ENCODE peak calls at places on chromosomes 5 and 9, in five cellular contexts. Q is foreskin keratinocyte, J is OCI-LY7, X is H9, R is glutamatergic neuron. D is an unnamed sample.

GRCh38 chr5:161085081-161085480 is 233.1 kb upstream of the ATP10B start:
- DNase-seq in R (no peak), Q (no peak), X (no peak), J (no peak), D (no peak)

GRCh38 chr9:34611251-34611810 is 566 bp downstream of the RPP25L start:
- DNase-seq in R (no peak), X (peak), J (peak), Q (no peak), D (no peak)

GRCh38 chr5:142958933-142959682 is 188.9 kb downstream of the ARHGAP26 start:
- DNase-seq in Q (no peak), X (no peak), R (no peak), J (no peak), D (no peak)

GRCh38 chr9:99690573-99690972 is 131.1 kb upstream of the NR4A3 start:
- DNase-seq in J (no peak), R (peak), Q (no peak), X (no peak), D (no peak)

GRCh38 chr9:112486221-112487007 is at the start of gene KIAA1958:
- DNase-seq in X (peak), Q (peak), J (peak), R (peak), D (peak)

GRCh38 chr5:111227805-111228204 is 3.6 kb downstream of the CAMK4 start:
- DNase-seq in Q (peak), J (peak), R (no peak), X (no peak), D (no peak)

GRCh38 chr5:31911291-31912265 is 262.5 kb downstream of the GOLPH3 start:
- DNase-seq in Q (no peak), J (no peak), X (no peak), R (no peak), D (no peak)

GRCh38 chr5:1464096-1464446 is 18.8 kb upstream of the SLC6A3 start:
- DNase-seq in Q (no peak), J (no peak), X (no peak), R (no peak), D (no peak)

GRCh38 chr5:109454726-109455505 is 45.1 kb upstream of the PJA2 start:
- DNase-seq in X (no peak), R (no peak), Q (peak), J (no peak), D (no peak)

GRCh38 chr5:111950660-111951059 is 193.7 kb upstream of the NREP start:
- DNase-seq in Q (peak), J (no peak), R (no peak), X (no peak), D (no peak)

GRCh38 chr5:133049726-133050048 is 2.1 kb upstream of the HSPA4 start:
- DNase-seq in J (no peak), R (no peak), Q (no peak), X (no peak), D (no peak)

GRCh38 chr5:14298126-14298847 is 155.1 kb downstream of the TRIO start:
- DNase-seq in Q (peak), J (no peak), R (no peak), X (no peak), D (no peak)

DNA sequence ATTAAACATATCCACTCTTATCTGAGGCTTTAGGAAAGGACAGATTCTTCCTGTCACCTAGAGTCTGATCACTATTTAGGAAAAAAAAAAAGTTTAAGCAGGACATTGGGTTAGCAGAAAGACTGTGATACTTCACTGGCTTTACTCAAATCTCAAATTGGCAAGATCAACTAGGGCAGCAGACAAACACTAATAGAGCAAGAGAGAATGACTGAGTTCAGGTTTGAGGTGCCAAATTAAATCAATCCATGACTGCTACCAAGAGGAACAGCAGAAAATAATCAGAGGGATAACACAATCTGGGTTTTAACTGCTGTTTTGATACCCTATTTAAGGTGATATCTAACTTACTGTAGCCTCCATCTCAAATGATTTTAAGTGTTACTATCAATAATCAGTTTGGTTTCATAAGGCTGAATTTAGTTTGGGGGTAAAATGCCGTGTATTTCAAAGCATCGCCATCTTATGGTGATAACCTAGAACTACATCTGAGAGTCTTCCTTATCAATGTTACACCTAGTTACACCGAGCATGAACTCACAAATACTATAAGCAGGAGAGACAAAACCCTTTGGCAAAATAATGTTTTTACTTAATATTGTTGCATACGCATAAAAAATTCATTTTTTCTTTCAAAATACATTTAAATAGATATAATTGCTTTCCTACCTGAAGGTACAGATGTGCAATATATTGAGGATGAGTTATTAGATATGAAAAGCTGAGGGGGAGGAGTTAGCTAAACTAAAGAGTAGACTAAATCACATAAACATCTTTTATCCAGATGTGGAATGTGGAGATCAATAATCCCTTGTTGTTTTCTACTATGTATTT is 286.4 kb upstream of the CDH12 start:
- DNase-seq in J (peak), Q (peak), R (no peak), X (no peak), D (no peak)
- TF ChIP-seq CTCF in J (peak), Q (peak), R (peak), X (peak), D (peak)

GRCh38 chr9:135213566-135213965 is 126.1 kb downstream of the OLFM1 start:
- DNase-seq in Q (no peak), R (peak), X (no peak), J (no peak), D (no peak)

GRCh38 chr9:135210676-135211523 is 123.4 kb downstream of the OLFM1 start:
- DNase-seq in Q (no peak), J (no peak), X (no peak), R (peak), D (no peak)

GRCh38 chr9:135209852-135210251 is 122.4 kb downstream of the OLFM1 start:
- DNase-seq in X (no peak), R (no peak), J (no peak), Q (no peak), D (no peak)

GRCh38 chr9:135212961-135213360 is 125.5 kb downstream of the OLFM1 start:
- DNase-seq in Q (no peak), X (no peak), J (no peak), R (peak), D (no peak)

DNA sequence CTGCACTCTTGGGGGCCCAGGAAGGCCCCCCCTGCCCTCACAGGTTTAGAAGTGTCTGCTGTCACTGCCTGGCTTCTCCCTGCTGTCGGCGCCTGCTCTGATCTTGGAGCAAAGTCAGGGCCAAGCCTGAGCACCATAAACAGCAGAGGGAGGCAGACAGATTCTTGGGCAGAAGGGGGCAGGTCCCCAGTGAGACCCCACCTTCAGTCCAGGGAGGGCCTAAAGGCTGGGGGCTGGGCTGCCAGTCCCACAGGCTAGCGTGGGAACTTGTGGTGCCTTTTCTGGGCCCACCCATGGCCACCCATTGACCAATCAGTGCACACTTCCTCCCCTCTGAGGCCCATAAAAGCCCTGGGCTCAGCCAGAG is 124.0 kb downstream of the OLFM1 start:
- DNase-seq in J (no peak), X (no peak), Q (no peak), R (peak), D (no peak)
- TF ChIP-seq CTCF in J (no peak), X (no peak), Q (no peak), R (no peak), D (no peak)

DNA sequence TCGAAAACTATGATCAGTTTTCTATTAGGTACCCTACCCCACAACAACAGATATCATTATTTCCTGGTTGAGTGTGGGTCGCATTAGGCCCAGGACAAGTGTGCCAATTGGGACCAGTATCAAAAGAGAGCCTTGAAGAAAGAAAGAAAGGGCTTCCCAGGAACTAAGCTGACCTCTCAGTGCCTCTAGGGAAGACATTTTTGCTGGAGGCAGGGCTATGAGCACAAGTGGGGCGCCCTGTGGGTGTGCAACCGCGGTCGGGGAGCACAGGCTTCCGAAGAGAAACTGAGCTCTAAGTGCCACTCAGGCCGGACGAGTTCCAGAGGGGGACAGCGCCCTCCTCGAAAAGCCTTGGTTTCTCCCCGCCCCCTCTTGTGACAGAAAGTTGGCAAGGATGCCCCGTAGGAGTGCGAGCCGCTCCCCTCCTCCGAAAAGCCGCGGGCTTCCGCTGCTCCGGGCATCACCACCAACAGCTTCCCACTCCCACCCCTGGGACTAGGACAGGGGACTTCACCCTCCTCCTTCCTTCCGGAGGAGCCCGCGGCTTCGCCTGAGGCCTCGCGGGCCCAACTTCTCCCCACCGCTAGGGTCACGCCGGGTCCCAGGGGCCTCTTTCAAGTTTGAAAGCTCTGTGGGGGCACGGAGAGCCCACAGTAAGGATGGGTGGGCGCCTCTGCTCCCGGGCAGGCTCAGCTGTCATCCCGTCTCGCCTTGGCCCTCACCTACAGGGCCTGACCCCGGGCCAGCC is 2.0 kb downstream of the NR2F1-AS1 start:
- DNase-seq in Q (no peak), J (no peak), R (peak), X (peak), D (peak)
- TF ChIP-seq CTCF in Q (no peak), J (no peak), R (no peak), X (no peak), D (no peak)

DNA sequence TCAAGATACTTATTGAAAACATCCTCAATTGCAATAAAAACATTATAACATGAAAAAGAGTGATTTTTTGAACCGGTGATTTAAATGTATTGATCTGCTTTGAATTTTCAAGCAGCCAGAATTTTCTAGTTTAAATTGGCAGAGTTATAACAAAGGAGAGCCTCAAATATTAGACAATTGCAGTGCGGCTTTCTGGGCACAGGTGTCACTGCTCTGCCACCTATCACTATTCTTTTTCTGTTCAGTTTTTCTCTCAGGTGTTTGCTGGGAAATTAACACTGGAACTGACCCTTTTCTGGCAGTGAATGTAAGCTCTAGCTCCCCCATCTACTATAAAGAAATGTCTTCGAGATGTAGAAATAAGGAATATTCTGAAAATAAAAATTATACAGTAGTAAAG is 23.0 kb downstream of the ZBED3 start:
- DNase-seq in X (no peak), R (no peak), J (peak), Q (no peak), D (no peak)
- TF ChIP-seq CTCF in X (no peak), R (no peak), J (peak), Q (peak), D (no peak)

DNA sequence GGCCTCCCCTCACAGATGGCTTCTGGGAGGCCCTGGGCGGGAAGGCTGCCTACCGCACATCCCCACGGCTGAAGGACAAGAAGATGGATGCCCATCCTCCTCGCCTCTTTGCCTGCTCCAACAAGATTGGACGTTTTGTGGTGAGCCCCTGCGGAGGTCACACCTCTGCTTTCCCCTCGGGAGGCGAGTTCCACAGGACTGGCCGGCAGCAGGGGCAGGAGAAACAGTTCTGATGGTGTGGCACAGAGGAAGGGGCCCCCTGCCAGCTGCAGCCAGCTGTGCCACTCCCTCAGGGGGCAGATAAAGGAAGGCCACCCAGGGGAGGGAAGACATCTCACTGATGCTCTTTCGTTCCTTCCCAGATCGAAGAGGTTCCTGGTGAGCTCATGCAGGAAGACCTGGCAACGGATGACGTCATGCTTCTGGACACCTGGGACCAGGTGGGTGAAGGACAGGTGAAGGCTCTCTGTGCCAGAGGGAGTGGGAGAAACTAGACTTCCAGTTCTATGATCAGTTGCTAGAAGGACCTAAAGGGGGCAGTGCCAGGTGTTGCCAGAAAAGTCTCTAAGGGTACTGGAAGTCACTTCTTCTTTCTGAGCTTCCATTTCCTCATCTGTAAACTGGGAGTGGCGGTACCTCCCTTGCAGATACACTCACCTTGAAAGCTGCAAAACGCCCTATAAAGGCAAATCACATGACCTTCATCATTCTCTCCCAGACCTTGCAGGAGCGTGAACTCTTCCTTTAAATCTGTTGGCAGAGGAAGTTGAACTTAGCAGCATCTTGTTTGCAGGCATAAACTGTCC is 41.0 kb downstream of the STOM start:
- DNase-seq in J (no peak), X (no peak), R (no peak), Q (no peak), D (no peak)
- TF ChIP-seq CTCF in J (peak), X (peak), R (no peak), Q (no peak), D (no peak)

GRCh38 chr9:98644011-98644410 is 64.7 kb downstream of the GABBR2 start:
- DNase-seq in J (no peak), R (no peak), Q (no peak), X (no peak), D (no peak)

GRCh38 chr9:98641675-98642074 is 67.1 kb downstream of the GABBR2 start:
- DNase-seq in X (no peak), R (no peak), Q (no peak), J (no peak), D (no peak)

GRCh38 chr9:98640394-98640793 is 68.3 kb downstream of the GABBR2 start:
- DNase-seq in J (no peak), Q (no peak), R (no peak), X (no peak), D (no peak)

GRCh38 chr9:98639133-98639532 is 69.6 kb downstream of the GABBR2 start:
- DNase-seq in X (no peak), J (no peak), Q (no peak), R (no peak), D (no peak)

DNA sequence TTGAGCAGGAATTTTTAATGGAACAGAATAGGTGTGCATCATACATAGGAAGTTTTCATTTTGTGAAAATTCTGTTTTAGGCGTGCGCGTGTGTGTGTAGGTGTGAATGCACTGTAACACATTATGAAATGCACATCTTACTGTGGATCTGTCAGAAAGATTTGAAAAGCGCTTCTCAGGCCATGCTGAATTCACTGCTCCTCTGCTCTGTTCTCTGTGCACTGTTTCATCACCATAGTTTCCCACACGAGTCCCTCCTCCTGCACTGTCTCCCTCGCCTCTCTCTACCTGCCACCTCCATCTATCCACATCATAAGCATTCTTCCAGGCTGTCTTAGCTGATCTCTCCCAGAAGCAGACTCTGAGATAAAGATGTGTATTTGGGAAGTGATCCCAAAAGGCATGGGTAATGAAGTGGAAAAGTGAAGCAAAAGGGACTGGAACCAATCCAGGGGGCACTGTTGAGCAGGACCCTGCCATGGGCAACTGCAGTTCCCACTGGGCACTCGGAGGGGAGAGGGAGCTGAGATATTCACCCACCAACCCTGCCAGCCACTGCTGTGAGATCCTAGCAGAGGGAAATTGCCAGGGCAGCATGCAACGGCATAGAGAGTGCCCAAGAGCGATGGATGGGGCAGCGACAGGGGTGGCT is 65.9 kb downstream of the GABBR2 start:
- DNase-seq in J (no peak), R (no peak), X (peak), Q (no peak), D (no peak)
- TF ChIP-seq CTCF in J (peak), R (no peak), X (peak), Q (no peak), D (no peak)

GRCh38 chr9:36820392-36820861 is 213.6 kb downstream of the PAX5 start:
- DNase-seq in Q (no peak), J (no peak), X (no peak), R (no peak), D (no peak)

GRCh38 chr9:36817160-36817834 is 216.8 kb downstream of the PAX5 start:
- DNase-seq in Q (no peak), J (no peak), X (no peak), R (no peak), D (no peak)

GRCh38 chr9:36818965-36819870 is 214.8 kb downstream of the PAX5 start:
- DNase-seq in X (peak), J (no peak), Q (no peak), R (peak), D (peak)

GRCh38 chr9:36815566-36816348 is 218.3 kb downstream of the PAX5 start:
- DNase-seq in X (no peak), Q (no peak), J (no peak), R (no peak), D (no peak)

DNA sequence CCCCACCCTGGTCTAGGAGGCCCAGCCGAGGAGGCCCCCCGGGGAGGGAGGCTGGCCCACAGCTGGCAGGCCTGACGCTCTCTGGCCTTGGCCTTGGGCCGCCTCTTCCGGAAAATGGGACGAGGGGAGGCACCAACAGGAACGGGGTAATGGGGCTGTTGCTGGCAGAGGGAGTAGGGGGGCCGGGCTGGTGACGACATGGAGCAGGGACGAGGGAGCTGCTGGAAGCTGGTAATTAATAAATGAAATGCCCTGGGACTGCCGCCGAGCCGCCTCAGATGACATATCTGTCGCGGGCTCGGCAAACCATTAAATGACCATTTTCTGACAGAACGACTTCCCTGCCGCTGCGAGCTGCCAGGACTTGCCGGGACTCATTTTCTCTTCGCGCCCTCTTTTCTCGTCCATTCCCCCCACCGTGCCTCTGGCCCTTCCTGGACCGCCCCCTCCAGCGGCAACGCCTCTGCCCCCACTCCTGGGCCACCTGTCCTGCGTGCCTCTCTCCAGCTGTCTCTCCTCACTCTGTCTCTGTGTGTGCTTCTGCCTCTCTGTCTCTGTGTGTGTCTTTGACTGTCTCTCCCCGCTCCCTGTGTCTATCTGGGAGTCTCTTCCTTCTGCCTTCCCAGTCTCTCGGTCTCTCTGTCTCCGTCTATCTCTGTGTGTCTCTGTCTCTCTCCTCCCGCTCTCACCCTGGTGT is 215.7 kb downstream of the PAX5 start:
- DNase-seq in X (peak), R (no peak), J (no peak), Q (no peak), D (no peak)
- TF ChIP-seq CTCF in X (no peak), R (no peak), J (no peak), Q (no peak), D (no peak)

GRCh38 chr9:77011973-77012817 is 7.3 kb upstream of the FOXB2 start:
- DNase-seq in X (peak), Q (no peak), R (peak), J (peak), D (peak)
- TF ChIP-seq CTCF in X (peak), Q (peak), R (peak), J (peak), D (peak)

GRCh38 chr9:137444106-137444790 is 3.1 kb upstream of the ENTPD8 start:
- DNase-seq in R (no peak), Q (no peak), J (no peak), X (no peak), D (no peak)
- TF ChIP-seq CTCF in R (no peak), Q (peak), J (peak), X (peak), D (no peak)

GRCh38 chr9:23702311-23702922 is 123.6 kb downstream of the ELAVL2 start:
- DNase-seq in Q (no peak), J (no peak), R (no peak), X (no peak), D (no peak)
- TF ChIP-seq CTCF in Q (peak), J (peak), R (no peak), X (peak), D (peak)